ENCODE peak calls at places on chromosomes 13 and 19, in ten cellular contexts. B, G, S, R, X, N, A, L, C and Q are unnamed samples.

GRCh38 chr19:9608912-9609311 is 12.1 kb downstream of the ZNF561 start:
- DNase-seq in X (no peak), N (no peak), A (no peak), B (no peak), L (no peak), C (no peak), G (no peak), R (no peak), S (no peak), Q (no peak)

GRCh38 chr19:14559916-14560775 is 11.7 kb downstream of the NDUFB7 start:
- DNase-seq in S (no peak), B (peak), C (no peak), L (no peak), G (no peak), A (no peak), R (no peak), N (no peak), X (no peak), Q (no peak)

GRCh38 chr19:5290336-5291262 is 50.0 kb downstream of the PTPRS start:
- DNase-seq in G (no peak), X (no peak), R (no peak), L (no peak), N (no peak), A (no peak), C (no peak), S (no peak), B (no peak), Q (no peak)

GRCh38 chr19:28294395-28294794 is 918.6 kb downstream of the UQCRFS1 start:
- DNase-seq in X (no peak), S (no peak), G (no peak), C (no peak), L (no peak), R (no peak), A (no peak), B (no peak), N (no peak), Q (no peak)

GRCh38 chr13:106230450-106230849 is 305.0 kb downstream of the EFNB2 start:
- DNase-seq in L (no peak), R (peak), X (no peak), C (no peak), A (no peak), G (no peak), B (no peak), N (peak), S (no peak), Q (peak)

GRCh38 chr13:75836441-75836840 is 200.3 kb downstream of the LMO7 start:
- DNase-seq in G (no peak), A (no peak), B (no peak), R (no peak), S (no peak), N (no peak), X (no peak), L (no peak), C (no peak), Q (no peak)

GRCh38 chr19:45613926-45614725 is 12.1 kb upstream of the GPR4 start:
- DNase-seq in N (peak), A (no peak), C (no peak), S (no peak), L (no peak), B (no peak), G (peak), R (peak), X (peak), Q (peak)

GRCh38 chr13:74464656-74465055 is 330.5 kb upstream of the KLF12 start:
- DNase-seq in C (peak), N (no peak), B (peak), G (no peak), R (no peak), S (no peak), X (no peak), L (no peak), A (no peak), Q (no peak)

GRCh38 chr13:28117689-28118377 is 17.5 kb upstream of the FLT3 start:
- DNase-seq in C (no peak), G (no peak), L (no peak), B (peak), S (no peak), R (peak), X (no peak), A (no peak), N (no peak), Q (no peak)

GRCh38 chr19:17448190-17448967 is at the start of gene TMEM221:
- DNase-seq in R (no peak), S (peak), A (peak), B (peak), G (peak), C (no peak), L (no peak), X (no peak), N (no peak), Q (no peak)

GRCh38 chr13:93180376-93180966 is 46.1 kb upstream of the GPC6 start:
- DNase-seq in G (no peak), R (no peak), L (no peak), N (no peak), A (no peak), S (no peak), B (no peak), C (no peak), X (no peak), Q (no peak)

GRCh38 chr19:29615891-29616425 is 9.9 kb downstream of the POP4 start:
- DNase-seq in B (no peak), X (no peak), C (no peak), A (no peak), G (no peak), L (no peak), N (no peak), R (no peak), S (no peak), Q (no peak)

GRCh38 chr19:37227996-37228395 is 10.0 kb downstream of the ZNF383 start:
- DNase-seq in B (no peak), S (no peak), L (no peak), N (no peak), X (no peak), C (peak), A (no peak), G (no peak), R (peak), Q (no peak)

GRCh38 chr19:44777715-44778347 is at the start of gene CBLC:
- DNase-seq in C (peak), S (no peak), B (no peak), X (no peak), R (peak), L (no peak), A (no peak), N (no peak), G (no peak), Q (no peak)

GRCh38 chr13:112069063-112069726 is 2.2 kb downstream of the SOX1 start:
- DNase-seq in C (peak), G (no peak), S (no peak), R (no peak), B (no peak), N (no peak), A (no peak), X (no peak), L (no peak), Q (no peak)

GRCh38 chr19:9115307-9115813 is at the start of gene OR7G1:
- DNase-seq in X (no peak), A (no peak), B (no peak), L (no peak), G (no peak), N (no peak), R (no peak), S (no peak), C (no peak), Q (no peak)

GRCh38 chr19:8377598-8377997 is 12.6 kb upstream of the RAB11B start:
- DNase-seq in R (no peak), C (no peak), B (no peak), A (no peak), G (no peak), L (no peak), X (no peak), N (no peak), S (no peak), Q (no peak)

GRCh38 chr19:29623726-29624488 is 17.8 kb downstream of the POP4 start:
- DNase-seq in G (peak), R (no peak), C (no peak), X (peak), N (no peak), B (no peak), S (no peak), L (no peak), A (peak), Q (no peak)

GRCh38 chr19:14476663-14477401 is 1.7 kb upstream of the PTGER1 start:
- DNase-seq in C (no peak), X (no peak), G (no peak), A (no peak), N (peak), L (no peak), B (peak), S (no peak), R (peak), Q (no peak)

GRCh38 chr19:13839938-13840750 is 36.8 kb upstream of the NANOS3 start:
- DNase-seq in B (peak), L (no peak), X (no peak), S (no peak), R (peak), N (peak), A (no peak), G (no peak), C (no peak), Q (peak)

GRCh38 chr13:33364192-33364591 is 78.6 kb upstream of the STARD13 start:
- DNase-seq in R (no peak), X (no peak), C (no peak), S (no peak), N (no peak), L (no peak), G (no peak), A (no peak), B (no peak), Q (no peak)

GRCh38 chr19:38190061-38190460 is 34.0 kb downstream of the DPF1 start:
- DNase-seq in B (no peak), C (no peak), N (no peak), S (no peak), X (no peak), A (no peak), R (no peak), L (no peak), G (peak), Q (no peak)

GRCh38 chr13:56009418-56009817 is 1131.3 kb upstream of the PRR20A start:
- DNase-seq in B (no peak), L (no peak), R (no peak), A (no peak), G (no peak), C (no peak), S (no peak), X (no peak), N (no peak), Q (no peak)

GRCh38 chr19:6242677-6243076 is 37.1 kb downstream of the MLLT1 start:
- DNase-seq in X (no peak), B (no peak), A (no peak), C (no peak), S (no peak), L (no peak), R (no peak), N (no peak), G (no peak), Q (no peak)

GRCh38 chr19:53432088-53432661 is 391 bp downstream of the ZNF761 start:
- DNase-seq in B (peak), C (no peak), S (no peak), R (no peak), X (peak), N (peak), A (no peak), G (peak), L (no peak), Q (peak)

GRCh38 chr13:30743319-30744055 is 8.1 kb downstream of the ALOX5AP start:
- DNase-seq in C (no peak), B (no peak), S (no peak), L (no peak), R (peak), A (no peak), N (peak), X (no peak), G (no peak), Q (peak)

GRCh38 chr19:1896508-1896907 is 8.7 kb upstream of the ADAT3 start:
- DNase-seq in C (no peak), N (no peak), A (no peak), R (no peak), L (no peak), B (no peak), S (no peak), X (no peak), G (no peak), Q (no peak)

GRCh38 chr13:102002271-102002670 is 399.6 kb downstream of the FGF14 start:
- DNase-seq in R (no peak), G (no peak), S (no peak), N (no peak), X (no peak), L (no peak), B (no peak), A (no peak), C (no peak), Q (no peak)

GRCh38 chr19:3554254-3555083 is 2.9 kb downstream of the MFSD12 start:
- DNase-seq in X (no peak), C (no peak), S (peak), B (no peak), L (no peak), N (no peak), G (no peak), A (no peak), R (no peak), Q (no peak)

GRCh38 chr13:38685974-38686571 is 804 bp upstream of the FREM2 start:
- DNase-seq in B (no peak), X (no peak), R (peak), C (peak), S (no peak), G (no peak), A (no peak), L (no peak), N (peak), Q (no peak)

GRCh38 chr19:48511800-48512503 is at the start of gene LMTK3:
- DNase-seq in N (no peak), L (peak), G (peak), B (no peak), C (peak), S (peak), R (no peak), X (peak), A (peak), Q (peak)

GRCh38 chr13:80337706-80338105 is 3.2 kb downstream of the SPRY2 start:
- DNase-seq in C (no peak), L (no peak), N (no peak), R (no peak), G (no peak), B (no peak), S (no peak), A (no peak), X (no peak), Q (no peak)

GRCh38 chr19:49718511-49718910 is 27.6 kb downstream of the CPT1C start:
- DNase-seq in X (no peak), B (no peak), S (no peak), L (no peak), C (no peak), N (no peak), R (no peak), A (no peak), G (no peak), Q (no peak)

GRCh38 chr13:111656439-111656838 is 336.0 kb downstream of the TEX29 start:
- DNase-seq in G (no peak), C (no peak), S (no peak), A (no peak), R (no peak), L (no peak), X (no peak), N (no peak), B (no peak), Q (no peak)

GRCh38 chr19:4980087-4980486 is 11.2 kb downstream of the KDM4B start:
- DNase-seq in B (no peak), S (no peak), G (no peak), N (no peak), C (no peak), X (no peak), A (no peak), R (no peak), L (no peak), Q (no peak)